ENCODE peak calls at places on chromosome 14, in six cellular contexts. M is A549, K is body of pancreas, O is Peyer's patch, F is right lobe of liver, N is GM12891. P is an unnamed sample.

GRCh38 chr14:75254381-75254821 is 24.2 kb upstream of the FOS start:
- DNase-seq in M (no peak), K (peak; percentile 83), O (peak; percentile 87), F (peak; percentile 91), N (no peak), P (no peak)

GRCh38 chr14:20262642-20263128 is 23.6 kb downstream of the OR11H4 start:
- DNase-seq in M (peak; percentile 32), K (no peak), O (no peak), F (no peak), N (no peak), P (no peak)

GRCh38 chr14:63282997-63283396 is 35.7 kb downstream of the GPHB5 start:
- DNase-seq in M (no peak), K (no peak), O (no peak), F (no peak), N (no peak), P (no peak)

GRCh38 chr14:94975366-94975765 is 182.0 kb downstream of the DICER1 start:
- DNase-seq in M (no peak), K (no peak), O (no peak), F (no peak), N (no peak), P (no peak)

GRCh38 chr14:91482278-91483023 is 27.7 kb downstream of the PPP4R3A start:
- DNase-seq in M (no peak), K (peak; percentile 22), O (no peak), F (no peak), N (no peak), P (no peak)

GRCh38 chr14:90677484-90678045 is 138.7 kb downstream of the TTC7B start:
- DNase-seq in M (no peak), K (no peak), O (no peak), F (no peak), N (no peak), P (no peak)

GRCh38 chr14:88129306-88130056 is 124.5 kb downstream of the GPR65 start:
- DNase-seq in M (peak; percentile 32), K (peak; percentile 55), O (no peak), F (no peak), N (no peak), P (no peak)

GRCh38 chr14:33730163-33730562 is 220.7 kb downstream of the EGLN3 start:
- DNase-seq in M (no peak), K (no peak), O (no peak), F (no peak), N (no peak), P (no peak)

GRCh38 chr14:87824261-87824660 is 168.7 kb downstream of the GALC start:
- DNase-seq in M (no peak), K (no peak), O (no peak), F (no peak), N (no peak), P (no peak)

GRCh38 chr14:74835607-74836250 is 40.2 kb downstream of the PROX2 start:
- DNase-seq in M (no peak), K (no peak), O (no peak), F (no peak), N (no peak), P (no peak)

GRCh38 chr14:68458840-68459469 is 333.9 kb downstream of the ZFP36L1 start:
- DNase-seq in M (peak; percentile 100), K (peak; percentile 88), O (no peak), F (peak; percentile 75), N (no peak), P (no peak)

GRCh38 chr14:96997996-96998395 is 200.8 kb downstream of the VRK1 start:
- DNase-seq in M (no peak), K (no peak), O (no peak), F (no peak), N (no peak), P (no peak)

GRCh38 chr14:55448146-55448614 is 7.8 kb upstream of the TBPL2 start:
- DNase-seq in M (peak; percentile 87), K (peak; percentile 34), O (no peak), F (no peak), N (no peak), P (peak; percentile 6)

GRCh38 chr14:63421226-63421625 is 102.5 kb upstream of the GPHB5 start:
- DNase-seq in M (no peak), K (no peak), O (no peak), F (no peak), N (no peak), P (no peak)

GRCh38 chr14:96852823-96853422 is 55.7 kb downstream of the VRK1 start:
- DNase-seq in M (peak; percentile 56), K (peak; percentile 7), O (no peak), F (no peak), N (no peak), P (peak; percentile 59)

GRCh38 chr14:32075636-32076277 is 1.3 kb upstream of the ARHGAP5 start:
- DNase-seq in M (peak; percentile 32), K (peak; percentile 16), O (no peak), F (peak; percentile 66), N (no peak), P (peak; percentile 37)

GRCh38 chr14:94145902-94146527 is 16.6 kb upstream of the IFI27L2 start:
- DNase-seq in M (no peak), K (no peak), O (no peak), F (no peak), N (no peak), P (no peak)

GRCh38 chr14:44720707-44721106 is 213.6 kb upstream of the FSCB start:
- DNase-seq in M (no peak), K (no peak), O (no peak), F (no peak), N (no peak), P (no peak)

GRCh38 chr14:51884086-51884927 is 23.9 kb downstream of the GNG2 start:
- DNase-seq in M (no peak), K (peak; percentile 14), O (no peak), F (no peak), N (no peak), P (no peak)

GRCh38 chr14:90758959-90759358 is 57.3 kb downstream of the TTC7B start:
- DNase-seq in M (no peak), K (peak; percentile 45), O (no peak), F (peak; percentile 61), N (no peak), P (peak; percentile 54)

GRCh38 chr14:68627868-68628604 is 164.8 kb downstream of the ZFP36L1 start:
- DNase-seq in M (no peak), K (peak; percentile 78), O (peak; percentile 77), F (peak; percentile 86), N (peak; percentile 53), P (no peak)

GRCh38 chr14:53109028-53109687 is 44.0 kb downstream of the DDHD1 start:
- DNase-seq in M (no peak), K (no peak), O (no peak), F (no peak), N (peak; percentile 21), P (peak; percentile 75)

GRCh38 chr14:73613419-73613963 is 1.2 kb downstream of the ACOT6 start:
- DNase-seq in M (no peak), K (no peak), O (no peak), F (no peak), N (no peak), P (no peak)

GRCh38 chr14:72893636-72894322 is at the start of gene DPF3:
- DNase-seq in M (peak; percentile 90), K (peak; percentile 97), O (peak; percentile 98), F (peak; percentile 98), N (peak; percentile 86), P (peak; percentile 98)

GRCh38 chr14:39071096-39071495 is 31.9 kb downstream of the SEC23A start:
- DNase-seq in M (no peak), K (no peak), O (no peak), F (no peak), N (no peak), P (no peak)

GRCh38 chr14:72010474-72010873 is 78.2 kb downstream of the RGS6 start:
- DNase-seq in M (no peak), K (no peak), O (no peak), F (no peak), N (no peak), P (no peak)

GRCh38 chr14:34350903-34351302 is 111.1 kb downstream of the SPTSSA start:
- DNase-seq in M (no peak), K (no peak), O (no peak), F (no peak), N (no peak), P (no peak)

DNA sequence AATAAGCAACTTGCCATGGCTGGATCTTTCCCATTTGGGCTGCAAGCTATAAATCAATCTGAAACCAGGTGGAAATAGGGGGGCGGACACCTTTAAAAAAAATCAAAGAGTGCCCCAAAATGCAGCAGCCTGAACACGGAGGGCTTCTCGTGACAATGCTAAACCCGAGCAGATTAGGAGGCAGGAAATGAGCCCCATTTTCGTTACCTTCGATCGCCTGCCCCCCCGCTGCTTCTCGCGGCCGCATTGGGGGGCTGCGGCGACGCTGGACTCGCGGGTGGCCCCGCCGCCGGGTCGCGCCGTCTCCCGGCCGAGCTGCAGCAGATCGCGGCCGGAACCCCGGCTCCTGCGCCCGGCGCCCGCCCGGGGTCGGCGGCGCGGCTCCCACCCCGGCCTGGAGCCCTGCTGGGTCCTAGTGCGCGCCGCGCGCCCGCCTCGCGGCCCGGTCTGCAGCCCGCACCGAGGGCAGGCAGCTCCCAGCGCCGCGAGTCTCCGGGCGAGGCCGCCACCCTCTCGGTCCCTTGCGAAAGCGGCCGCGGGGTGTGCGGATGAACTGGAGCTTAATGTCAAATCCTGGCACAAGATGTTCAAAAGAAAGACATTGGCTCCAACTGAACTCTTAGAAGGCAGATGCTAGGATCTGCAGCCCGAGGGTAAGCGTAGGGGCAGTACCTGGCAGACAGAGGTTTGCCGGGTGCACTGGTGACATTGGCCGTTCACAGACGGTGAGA is 202.0 kb upstream of the FOXN3 start:
- DNase-seq in M (peak; percentile 14), K (peak; percentile 78), O (peak; percentile 85), F (peak; percentile 85), N (peak; percentile 63), P (peak; percentile 69)
- TF ChIP-seq POLR2A in M (no peak), K (peak; percentile 79), O (peak; percentile 45), F (peak; percentile 59), N (peak; percentile 58), P (peak; percentile 22)

GRCh38 chr14:104116544-104117340 is 21.6 kb upstream of the KIF26A start:
- DNase-seq in M (no peak), K (peak; percentile 62), O (peak; percentile 87), F (peak; percentile 56), N (no peak), P (no peak)
- TF ChIP-seq POLR2A in M (no peak), K (no peak), O (no peak), F (peak; percentile 15), N (no peak), P (no peak)

GRCh38 chr14:105303949-105304348 is 3.1 kb upstream of the BRF1 start:
- DNase-seq in M (no peak), K (no peak), O (no peak), F (no peak), N (no peak), P (no peak)

GRCh38 chr14:105300542-105301102 is at the start of gene BRF1:
- DNase-seq in M (peak; percentile 97), K (peak; percentile 96), O (peak; percentile 99), F (peak; percentile 98), N (peak; percentile 90), P (peak; percentile 95)

GRCh38 chr14:105304565-105304964 is 3.8 kb upstream of the BRF1 start:
- DNase-seq in M (no peak), K (no peak), O (no peak), F (no peak), N (no peak), P (no peak)

GRCh38 chr14:105299654-105300541 is 903 bp downstream of the BRF1 start:
- DNase-seq in M (no peak), K (no peak), O (no peak), F (peak; percentile 62), N (no peak), P (peak; percentile 74)

GRCh38 chr14:105301103-105301914 is 508 bp upstream of the BRF1 start:
- DNase-seq in M (peak; percentile 97), K (peak; percentile 99), O (peak; percentile 100), F (peak; percentile 100), N (peak; percentile 98), P (peak; percentile 96)
- TF ChIP-seq POLR2A in M (no peak), K (peak; percentile 73), O (peak; percentile 43), F (no peak), N (peak; percentile 15), P (peak; percentile 47)

GRCh38 chr14:61749867-61750266 is 12.4 kb upstream of the SNAPC1 start:
- DNase-seq in M (peak; percentile 65), K (no peak), O (no peak), F (no peak), N (no peak), P (peak; percentile 12)
- TF ChIP-seq POLR2A in M (no peak), K (no peak), O (no peak), F (no peak), N (no peak), P (no peak)